ENCODE peak calls at places on chromosomes 12 and 14, in four cellular contexts. I is transverse colon, J is gastrocnemius medialis, E is tibial nerve. L is an unnamed sample.

GRCh38 chr12:25707056-25707455 is 154.0 kb upstream of the LMNTD1 start:
- DNase-seq in I (no peak), E (no peak), J (no peak), L (no peak)

GRCh38 chr12:64745259-64745807 is 13.9 kb downstream of the GNS start:
- DNase-seq in E (no peak), J (no peak), I (no peak), L (no peak)

GRCh38 chr14:67240168-67240932 is 885 bp upstream of the PALS1 start:
- DNase-seq in J (peak; percentile 64), I (peak; percentile 80), E (no peak), L (no peak)

GRCh38 chr12:89709994-89710872 is 1.6 kb upstream of the ATP2B1 start:
- DNase-seq in J (peak; percentile 24), E (peak; percentile 40), I (peak; percentile 67), L (peak; percentile 7)

GRCh38 chr12:113860950-113861349 is 105.2 kb downstream of the RBM19 start:
- DNase-seq in I (no peak), E (no peak), J (no peak), L (no peak)

GRCh38 chr12:96989916-96990315 is 82.9 kb downstream of the NEDD1 start:
- DNase-seq in J (no peak), I (no peak), E (no peak), L (no peak)

GRCh38 chr14:60817113-60817512 is 82.6 kb downstream of the MNAT1 start:
- DNase-seq in J (no peak), E (no peak), I (no peak), L (no peak)

GRCh38 chr14:53916239-53916638 is 40.4 kb downstream of the BMP4 start:
- DNase-seq in J (no peak), E (no peak), I (no peak), L (no peak)

GRCh38 chr12:132389526-132390286 is 60.3 kb upstream of the GALNT9 start:
- DNase-seq in I (no peak), J (no peak), E (no peak), L (no peak)

GRCh38 chr14:100440758-100441203 is 117.6 kb downstream of the SLC25A47 start:
- DNase-seq in E (no peak), I (no peak), J (no peak), L (no peak)

GRCh38 chr12:70305794-70306193 is 60.3 kb upstream of the KCNMB4 start:
- DNase-seq in J (no peak), I (no peak), E (no peak), L (no peak)

GRCh38 chr12:3717283-3717974 is 35.5 kb downstream of the CRACR2A start:
- DNase-seq in I (peak; percentile 56), E (no peak), J (no peak), L (no peak)

GRCh38 chr14:69695664-69696527 is 71.0 kb upstream of the SRSF5 start:
- DNase-seq in I (peak; percentile 76), J (no peak), E (no peak), L (no peak)

GRCh38 chr12:93877446-93877845 is 200.3 kb downstream of the CRADD start:
- DNase-seq in E (no peak), I (no peak), J (no peak), L (no peak)

GRCh38 chr12:93979189-93979588 is 169.2 kb upstream of the PLXNC1 start:
- DNase-seq in E (no peak), J (no peak), I (peak; percentile 26), L (no peak)

GRCh38 chr12:128856035-128856790 is 2.9 kb downstream of the GLT1D1 start:
- DNase-seq in J (no peak), I (no peak), E (no peak), L (no peak)

GRCh38 chr14:22544881-22545420 is 44.1 kb downstream of the DAD1 start:
- DNase-seq in I (no peak), J (no peak), E (no peak), L (no peak)

GRCh38 chr14:31194661-31195060 is 12.9 kb downstream of the HECTD1 start:
- DNase-seq in J (no peak), E (no peak), I (no peak), L (no peak)

GRCh38 chr12:109092484-109093021 is 719 bp downstream of the ALKBH2 start:
- DNase-seq in J (no peak), I (no peak), E (no peak), L (no peak)

GRCh38 chr12:114952573-114953196 is 268.7 kb upstream of the TBX3 start:
- DNase-seq in J (peak; percentile 18), I (no peak), E (no peak), L (no peak)

GRCh38 chr12:52307836-52308806 is 13.1 kb downstream of the KRT83 start:
- DNase-seq in J (peak; percentile 19), I (peak; percentile 45), E (no peak), L (no peak)

GRCh38 chr12:107418976-107419375 is 266.6 kb upstream of the PWP1 start:
- DNase-seq in E (no peak), J (no peak), I (no peak), L (no peak)

GRCh38 chr14:22689186-22689585 is 45.0 kb upstream of the OR6J1 start:
- DNase-seq in I (no peak), J (no peak), E (no peak), L (no peak)

GRCh38 chr12:14272954-14273910 is 92.2 kb upstream of the ATF7IP start:
- DNase-seq in J (no peak), I (no peak), E (no peak), L (no peak)

GRCh38 chr14:60396718-60397343 is 89.0 kb downstream of the C14orf39 start:
- DNase-seq in J (no peak), E (no peak), I (no peak), L (no peak)

GRCh38 chr12:2332947-2333346 is 280.2 kb downstream of the CACNA1C start:
- DNase-seq in E (no peak), I (no peak), J (no peak), L (no peak)

GRCh38 chr14:61145258-61145902 is 135.8 kb downstream of the TMEM30B start:
- DNase-seq in I (no peak), E (no peak), J (peak; percentile 67), L (no peak)

GRCh38 chr14:53953002-53953827 is 3.4 kb downstream of the BMP4 start:
- DNase-seq in J (peak; percentile 60), E (peak; percentile 78), I (peak; percentile 78), L (no peak)

GRCh38 chr12:52942056-52942913 is 6.6 kb upstream of the KRT18 start:
- DNase-seq in E (no peak), J (no peak), I (peak; percentile 78), L (no peak)

GRCh38 chr12:13788626-13789025 is 192.8 kb downstream of the GRIN2B start:
- DNase-seq in J (no peak), E (no peak), I (no peak), L (no peak)

GRCh38 chr12:110579889-110580253 is 3.2 kb downstream of the PPTC7 start:
- DNase-seq in J (no peak), I (no peak), E (no peak), L (no peak)

GRCh38 chr12:110581951-110582285 is 1.2 kb downstream of the PPTC7 start:
- DNase-seq in J (peak; percentile 23), E (no peak), I (no peak), L (no peak)

GRCh38 chr12:110578522-110579238 is 4.4 kb downstream of the PPTC7 start:
- DNase-seq in J (no peak), E (no peak), I (no peak), L (no peak)

GRCh38 chr12:110577717-110578521 is 5.2 kb downstream of the PPTC7 start:
- DNase-seq in I (peak; percentile 42), E (no peak), J (peak; percentile 36), L (no peak)

GRCh38 chr12:110579239-110579888 is 3.8 kb downstream of the PPTC7 start:
- DNase-seq in E (no peak), I (no peak), J (no peak), L (no peak)
- H3K27ac ChIP-seq in E (no peak overlapping the region), I (peak overlapping the region; percentile 87), J (peak overlapping the region; percentile 91), L (no peak overlapping the region)

DNA sequence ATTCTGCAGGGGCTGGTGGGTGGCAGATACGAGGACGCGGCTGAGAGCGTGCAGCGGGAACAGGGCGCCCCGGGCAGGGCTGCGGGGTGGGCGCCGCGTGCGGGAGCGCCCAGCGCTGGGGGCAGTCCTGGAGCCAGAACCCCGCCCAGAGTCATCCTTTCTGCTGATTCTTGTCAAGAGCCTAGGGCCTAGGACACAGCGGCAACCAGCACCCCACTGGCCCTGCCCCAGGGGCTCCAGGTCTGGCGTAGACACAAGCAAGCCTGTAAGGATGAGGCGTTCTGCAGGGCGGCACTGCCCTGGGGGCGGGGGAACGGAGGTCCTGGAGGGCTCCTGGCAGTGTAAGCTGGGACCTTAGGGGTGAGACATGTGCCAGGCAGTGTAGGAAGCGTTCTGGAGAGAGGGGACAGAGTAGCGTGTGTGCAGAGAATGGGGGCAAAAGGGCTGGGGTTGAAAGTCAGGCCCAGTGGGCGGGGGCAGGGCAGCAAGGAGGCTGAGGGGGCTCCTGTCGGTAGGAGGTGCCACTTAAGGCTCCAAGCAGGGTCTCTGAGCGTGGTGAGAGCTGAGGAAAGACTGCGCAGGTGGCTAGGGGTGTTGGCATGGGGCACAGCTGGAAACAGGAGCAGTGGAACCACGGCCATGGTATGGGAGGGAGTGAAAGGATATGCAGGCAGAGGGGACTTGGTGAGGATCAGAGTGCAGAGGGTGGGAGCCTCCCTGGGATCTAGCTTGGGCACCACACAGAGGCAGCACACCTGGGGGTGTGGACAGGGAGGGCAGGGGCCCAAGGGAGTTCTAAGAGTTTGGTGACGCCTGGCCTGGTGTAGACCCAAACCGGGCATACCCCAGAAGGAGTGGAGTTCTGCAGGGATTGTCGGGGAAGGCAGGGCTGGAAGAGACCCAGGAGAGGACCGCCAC is 859 bp upstream of the AHNAK2 start:
- DNase-seq in I (no peak), J (no peak), E (no peak), L (no peak)
- H3K4me3 ChIP-seq in I (no peak overlapping the region), J (peak overlapping the region; percentile 41), E (peak overlapping the region; percentile 38), L (peak overlapping the region; percentile 76)

DNA sequence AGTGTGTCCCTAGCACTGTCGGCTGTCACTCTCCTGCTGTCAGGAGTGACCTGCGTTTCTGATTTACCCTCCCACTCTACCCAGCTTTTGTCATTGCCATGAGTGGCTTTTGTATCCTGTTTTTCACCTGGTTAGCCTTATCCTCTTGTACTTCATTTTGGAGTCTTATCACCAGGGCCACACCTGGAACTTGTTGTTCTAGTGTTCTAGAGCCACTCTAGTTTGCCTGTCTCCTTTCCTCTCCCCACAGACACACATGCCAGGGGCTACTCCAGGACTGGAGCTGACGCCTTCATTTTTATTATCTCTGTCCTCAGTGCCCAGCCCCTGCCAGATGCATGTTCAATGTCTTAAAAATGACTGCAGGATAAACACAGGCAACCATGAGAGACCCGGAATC is 34.2 kb downstream of the ZC3H14 start:
- DNase-seq in E (no peak), I (no peak), J (no peak), L (no peak)
- H3K36me3 ChIP-seq in E (peaks cover 74% of the 10 kb centered on the region), I (no peaks in the 10 kb centered on the region), J (peaks cover 57% of the 10 kb centered on the region), L (peaks cover 33% of the 10 kb centered on the region)

GRCh38 chr14:55102141-55102547 is 26.9 kb upstream of the LGALS3 start:
- DNase-seq in J (peak; percentile 67), E (peak; percentile 63), I (peak; percentile 77), L (no peak)

GRCh38 chr14:55107766-55108554 is 21.1 kb upstream of the LGALS3 start:
- DNase-seq in I (peak; percentile 82), E (peak; percentile 72), J (peak; percentile 67), L (peak; percentile 60)

GRCh38 chr14:55103005-55103640 is 25.9 kb upstream of the LGALS3 start:
- DNase-seq in I (peak; percentile 91), E (peak; percentile 76), J (peak; percentile 67), L (peak; percentile 31)

GRCh38 chr14:55104051-55104954 is 24.7 kb upstream of the LGALS3 start:
- DNase-seq in E (no peak), J (no peak), I (no peak), L (no peak)

GRCh38 chr14:55105991-55106390 is 23.1 kb upstream of the LGALS3 start:
- DNase-seq in E (no peak), I (no peak), J (no peak), L (no peak)
- H3K27ac ChIP-seq in E (peak overlapping the region; percentile 12), I (peak overlapping the region; percentile 93), J (peak overlapping the region; percentile 86), L (no peak overlapping the region)